ENCODE peak calls at places on chromosome 14, in four cellular contexts. Y, H, A and V are unnamed samples. For H3K9me3, the result is how much of the 10 kb centered on the place peaks cover.

GRCh38 chr14:52328286-52328685 is 14.2 kb downstream of the PTGER2 start:
- DNase-seq in Y (no peak), H (no peak), A (no peak), V (no peak)

GRCh38 chr14:64303471-64303917 is 9.3 kb upstream of the ESR2 start:
- DNase-seq in Y (no peak), H (no peak), A (no peak), V (no peak)

GRCh38 chr14:77076118-77076631 is 21.9 kb upstream of the CIPC start:
- DNase-seq in Y (no peak), H (peak), A (no peak), V (peak)

GRCh38 chr14:69270795-69271708 is 11.1 kb downstream of the GALNT16 start:
- DNase-seq in Y (no peak), H (no peak), A (no peak), V (no peak)

GRCh38 chr14:25041484-25041883 is 8.5 kb downstream of the STXBP6 start:
- DNase-seq in Y (no peak), H (no peak), A (no peak), V (no peak)

GRCh38 chr14:64714432-64715025 is 10.3 kb downstream of the PLEKHG3 start:
- DNase-seq in Y (peak), H (no peak), A (no peak), V (no peak)

GRCh38 chr14:95341564-95341963 is 21.9 kb upstream of the CLMN start:
- DNase-seq in Y (no peak), H (no peak), A (peak), V (no peak)

GRCh38 chr14:80809663-80810062 is 131.9 kb downstream of the CEP128 start:
- DNase-seq in Y (no peak), H (no peak), A (no peak), V (no peak)

GRCh38 chr14:103745424-103745823 is 29.8 kb downstream of the ZFYVE21 start:
- DNase-seq in Y (no peak), H (no peak), A (no peak), V (no peak)

GRCh38 chr14:59510001-59510400 is 25.7 kb downstream of the JKAMP start:
- DNase-seq in Y (no peak), H (no peak), A (no peak), V (no peak)

GRCh38 chr14:91381801-91382670 is 35.6 kb downstream of the CCDC88C start:
- DNase-seq in Y (no peak), H (no peak), A (no peak), V (no peak)

GRCh38 chr14:104341532-104342434 is 203.4 kb downstream of the KIF26A start:
- DNase-seq in Y (peak), H (no peak), A (peak), V (peak)

GRCh38 chr14:79708426-79708825 is 502.9 kb downstream of the DIO2 start:
- DNase-seq in Y (no peak), H (no peak), A (no peak), V (no peak)
- H3K9me3 ChIP-seq in Y (under half), H (under half), A (under half), V (under half)

GRCh38 chr14:96905065-96905464 is 107.9 kb downstream of the VRK1 start:
- DNase-seq in Y (no peak), H (no peak), A (no peak), V (no peak)
- H3K9me3 ChIP-seq in Y (under half), H (under half), A (under half), V (under half)

DNA sequence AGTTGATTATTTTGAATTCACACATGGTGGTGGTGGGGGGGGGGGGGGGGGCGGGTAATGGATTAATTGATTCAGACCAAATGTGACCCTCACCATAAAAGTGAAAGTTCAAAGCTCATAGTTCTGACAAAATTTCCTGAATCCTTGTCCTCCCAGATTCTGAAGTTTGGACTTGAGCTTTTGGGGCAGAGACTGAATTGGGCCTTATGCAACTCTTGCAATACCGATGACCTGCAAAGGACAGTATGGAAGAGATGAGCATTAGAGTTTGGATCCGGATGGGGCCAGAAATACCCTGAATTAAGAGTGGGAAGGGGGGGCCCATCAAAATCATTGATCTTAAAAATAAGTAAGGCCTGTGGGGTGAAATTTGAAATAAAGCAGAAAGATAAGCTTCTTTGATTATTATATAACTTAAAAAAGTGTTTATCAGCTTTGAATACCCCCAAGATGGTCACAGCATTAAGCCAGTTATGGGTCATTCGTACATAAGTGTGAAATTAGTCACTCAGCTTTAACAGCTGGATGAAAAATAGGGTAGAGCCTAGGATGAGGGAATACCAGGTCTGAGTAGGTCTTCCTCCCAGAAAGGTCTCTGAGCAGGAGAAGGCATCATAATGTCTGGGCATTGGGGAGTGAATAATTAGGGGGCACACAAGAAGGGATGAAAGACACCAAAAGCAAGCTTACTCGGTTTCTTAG is 2.1 kb upstream of the PYGL start:
- DNase-seq in Y (no peak), H (no peak), A (no peak), V (no peak)
- H3K9me3 ChIP-seq in Y (under half), H (under half), A (under half), V (under half)

GRCh38 chr14:36524220-36524837 is 4.3 kb upstream of the NKX2-1 start:
- DNase-seq in Y (no peak), H (no peak), A (no peak), V (peak)

GRCh38 chr14:36520601-36521525 is 831 bp upstream of the NKX2-1 start:
- DNase-seq in Y (no peak), H (no peak), A (no peak), V (peak)

GRCh38 chr14:36522972-36523685 is 3.1 kb upstream of the NKX2-1 start:
- DNase-seq in Y (no peak), H (no peak), A (no peak), V (peak)

GRCh38 chr14:36521598-36522345 is 1.7 kb upstream of the NKX2-1 start:
- DNase-seq in Y (no peak), H (no peak), A (no peak), V (peak)

GRCh38 chr14:36522347-36522971 is 2.4 kb upstream of the NKX2-1 start:
- DNase-seq in Y (no peak), H (no peak), A (no peak), V (peak)
- H3K9me3 ChIP-seq in Y (under half), H (under half), A (under half), V (under half)

GRCh38 chr14:98700748-98701147 is 571.2 kb downstream of the BCL11B start:
- DNase-seq in Y (no peak), H (no peak), A (no peak), V (no peak)
- H3K9me3 ChIP-seq in Y (under half), H (under half), A (under half), V (under half)

DNA sequence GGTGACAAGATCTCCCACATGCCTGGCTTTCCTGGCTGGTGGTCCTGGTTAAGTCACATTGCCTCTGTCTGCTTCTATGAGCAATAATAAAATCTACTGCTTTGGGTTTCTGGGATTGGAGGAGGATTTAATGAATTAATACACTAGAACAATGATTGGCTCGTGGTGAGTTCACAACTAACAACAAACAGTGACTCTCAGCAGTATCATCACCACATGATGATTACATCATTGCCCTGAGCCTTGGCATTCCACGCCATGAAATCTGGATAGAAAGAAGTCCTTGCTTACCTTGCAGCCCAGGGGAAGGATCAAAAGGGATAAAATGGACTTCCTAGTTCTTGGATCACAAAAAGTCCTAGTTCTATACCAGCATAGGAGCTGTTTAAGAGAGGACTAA is 1069.0 kb downstream of the VRK1 start:
- DNase-seq in Y (no peak), H (no peak), A (no peak), V (no peak)
- H3K9me3 ChIP-seq in Y (under half), H (under half), A (under half), V (under half)

GRCh38 chr14:66398437-66398836 is 87.7 kb upstream of the CCDC196 start:
- DNase-seq in Y (no peak), H (no peak), A (no peak), V (no peak)
- H3K9me3 ChIP-seq in Y (under half), H (under half), A (under half), V (under half)

GRCh38 chr14:97106166-97106565 is 309.0 kb downstream of the VRK1 start:
- DNase-seq in Y (no peak), H (no peak), A (no peak), V (no peak)
- H3K9me3 ChIP-seq in Y (under half), H (under half), A (under half), V (under half)

DNA sequence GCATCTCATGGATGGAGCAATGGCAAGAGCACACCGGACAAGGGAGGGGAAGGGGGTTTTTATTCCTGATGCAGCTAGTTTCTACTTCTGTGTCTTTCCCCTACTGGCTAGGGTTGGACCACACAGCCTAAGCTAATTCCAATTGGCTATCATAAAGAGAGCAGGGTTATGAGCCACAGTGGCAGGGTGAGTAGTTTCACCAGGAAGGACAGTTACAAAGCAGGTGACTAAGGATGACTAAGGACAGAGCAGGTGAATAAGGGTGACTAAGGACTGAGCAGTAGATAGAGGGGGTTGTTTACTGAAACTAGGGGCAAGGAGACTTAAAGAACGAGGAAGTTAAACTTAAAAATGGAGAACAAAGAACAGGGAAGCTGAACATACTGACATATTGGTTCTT is 321.4 kb upstream of the SEL1L start:
- DNase-seq in Y (no peak), H (no peak), A (no peak), V (no peak)
- H3K9me3 ChIP-seq in Y (under half), H (under half), A (under half), V (half or more)